ENCODE peak calls at places on chromosomes 1 and 21, in eight cellular contexts. E, B, O, I, J, W, X and V are unnamed samples.

GRCh38 chr1:198672124-198672523 is 33.3 kb downstream of the PTPRC start:
- DNase-seq in X (no peak), J (no peak), I (peak; percentile 41), E (no peak), O (no peak), B (no peak), W (no peak), V (no peak)

GRCh38 chr21:39559511-39559910 is 53.2 kb upstream of the B3GALT5 start:
- DNase-seq in I (no peak), W (no peak), J (no peak), B (no peak), X (no peak), E (no peak), O (no peak), V (no peak)

GRCh38 chr1:43058056-43058455 is 99.4 kb upstream of the SLC2A1 start:
- DNase-seq in J (no peak), X (no peak), W (no peak), O (no peak), I (no peak), E (no peak), B (no peak), V (no peak)

GRCh38 chr1:98221926-98222325 is 301.1 kb upstream of the DPYD start:
- DNase-seq in J (no peak), I (peak; percentile 67), W (no peak), O (no peak), E (no peak), B (no peak), X (no peak), V (no peak)

GRCh38 chr1:22749919-22750670 is 39.5 kb downstream of the EPHB2 start:
- DNase-seq in W (no peak), B (peak; percentile 77), E (no peak), J (peak; percentile 76), X (peak; percentile 48), O (no peak), I (peak; percentile 83), V (no peak)

GRCh38 chr1:58861510-58861909 is 77.7 kb upstream of the JUN start:
- DNase-seq in X (no peak), O (no peak), J (no peak), W (no peak), I (peak; percentile 41), E (no peak), B (no peak), V (no peak)

GRCh38 chr1:234771642-234772344 is 161.8 kb upstream of the IRF2BP2 start:
- DNase-seq in X (no peak), B (no peak), O (no peak), J (no peak), E (no peak), I (no peak), W (no peak), V (no peak)

GRCh38 chr1:116733466-116734108 is 20.6 kb upstream of the CD2 start:
- DNase-seq in W (no peak), B (no peak), J (no peak), E (no peak), O (no peak), I (no peak), X (no peak), V (no peak)

GRCh38 chr21:42460391-42461184 is 35.4 kb downstream of the RSPH1 start:
- DNase-seq in E (peak; percentile 31), I (no peak), X (peak; percentile 92), B (peak; percentile 27), J (no peak), O (no peak), W (no peak), V (peak; percentile 82)

GRCh38 chr1:9429369-9429766 is 109.9 kb upstream of the SLC25A33 start:
- DNase-seq in W (peak; percentile 0), E (no peak), X (no peak), O (peak; percentile 47), J (no peak), B (no peak), I (no peak), V (no peak)

GRCh38 chr1:29275435-29275834 is 39.1 kb downstream of the PTPRU start:
- DNase-seq in J (no peak), O (no peak), E (no peak), X (no peak), I (no peak), B (peak; percentile 44), W (no peak), V (no peak)

GRCh38 chr1:183243190-183244065 is 57.4 kb downstream of the LAMC2 start:
- DNase-seq in W (no peak), X (no peak), O (peak; percentile 81), B (peak; percentile 80), E (no peak), I (no peak), J (peak; percentile 85), V (no peak)

GRCh38 chr1:206633708-206634121 is 1.6 kb upstream of the DYRK3 start:
- DNase-seq in W (no peak), E (no peak), J (no peak), B (no peak), I (peak; percentile 97), X (no peak), O (peak; percentile 83), V (no peak)

GRCh38 chr1:13813398-13814012 is 113.5 kb downstream of the PRDM2 start:
- DNase-seq in X (peak; percentile 84), I (no peak), J (no peak), B (no peak), O (no peak), E (peak; percentile 31), W (peak; percentile 92), V (peak; percentile 87)

GRCh38 chr1:107883562-107883961 is 81.4 kb downstream of the VAV3 start:
- DNase-seq in J (no peak), E (no peak), W (peak; percentile 9), O (no peak), I (no peak), B (no peak), X (no peak), V (no peak)

GRCh38 chr1:70504821-70505193 is 93.7 kb downstream of the CTH start:
- DNase-seq in O (peak; percentile 70), J (no peak), B (no peak), X (no peak), W (no peak), E (no peak), I (no peak), V (no peak)

GRCh38 chr1:99621340-99621901 is 24.5 kb upstream of the PALMD start:
- DNase-seq in X (no peak), W (no peak), E (no peak), I (peak; percentile 98), O (no peak), B (no peak), J (no peak), V (no peak)

GRCh38 chr1:203202431-203203245 is 16.1 kb upstream of the CHI3L1 start:
- DNase-seq in J (peak; percentile 83), E (no peak), O (peak; percentile 75), X (no peak), W (no peak), I (peak; percentile 17), B (peak; percentile 82), V (no peak)

GRCh38 chr1:26191739-26192138 is 1.3 kb downstream of the CATSPER4 start:
- DNase-seq in I (no peak), W (no peak), E (no peak), X (no peak), B (no peak), O (no peak), J (no peak), V (no peak)

GRCh38 chr1:169043823-169044222 is 62.7 kb upstream of the ATP1B1 start:
- DNase-seq in W (no peak), E (no peak), I (no peak), X (no peak), O (no peak), B (no peak), J (no peak), V (no peak)

GRCh38 chr1:182259229-182259872 is 132.2 kb downstream of the GLUL start:
- DNase-seq in E (peak; percentile 21), O (peak; percentile 47), J (peak; percentile 68), W (peak; percentile 61), I (peak; percentile 78), B (peak; percentile 67), X (no peak), V (peak; percentile 85)

GRCh38 chr21:35014302-35015044 is 34.6 kb downstream of the RUNX1 start:
- DNase-seq in W (no peak), X (no peak), B (no peak), E (no peak), I (peak; percentile 55), O (no peak), J (no peak), V (no peak)
- H3K4me1 ChIP-seq in W (no peaks in the 10 kb centered on the region), X (no peaks in the 10 kb centered on the region), B (no peaks in the 10 kb centered on the region), E (peaks cover 64% of the 10 kb centered on the region), I (no peaks in the 10 kb centered on the region), O (no peaks in the 10 kb centered on the region), J (no peaks in the 10 kb centered on the region), V (no peaks in the 10 kb centered on the region)

GRCh38 chr1:242088875-242089274 is 90.0 kb upstream of the MAP1LC3C start:
- DNase-seq in J (no peak), E (no peak), X (no peak), B (no peak), O (no peak), I (no peak), W (no peak), V (no peak)
- H3K27ac ChIP-seq in J (no peak overlapping the region), E (no peak overlapping the region), X (no peak overlapping the region), B (no peak overlapping the region), O (no peak overlapping the region), I (no peak overlapping the region), W (no peak overlapping the region), V (no peak overlapping the region)

GRCh38 chr1:39110325-39110851 is 84.2 kb downstream of the NDUFS5 start:
- DNase-seq in O (peak; percentile 50), E (no peak), X (peak; percentile 21), J (peak; percentile 62), B (no peak), I (peak; percentile 80), W (no peak), V (no peak)
- H3K4me1 ChIP-seq in O (peaks cover 13% of the 10 kb centered on the region), E (no peaks in the 10 kb centered on the region), X (no peaks in the 10 kb centered on the region), J (peaks cover 3% of the 10 kb centered on the region), B (no peaks in the 10 kb centered on the region), I (peaks cover 63% of the 10 kb centered on the region), W (peaks cover 43% of the 10 kb centered on the region), V (peaks cover 62% of the 10 kb centered on the region)

GRCh38 chr1:224707849-224708725 is 92.0 kb downstream of the CNIH3 start:
- DNase-seq in E (no peak), J (no peak), I (peak; percentile 75), W (no peak), B (no peak), O (peak; percentile 45), X (no peak), V (no peak)
- H3K27ac ChIP-seq in E (no peak overlapping the region), J (no peak overlapping the region), I (peak overlapping the region; percentile 32), W (no peak overlapping the region), B (no peak overlapping the region), O (peak overlapping the region; percentile 27), X (no peak overlapping the region), V (no peak overlapping the region)

GRCh38 chr1:201395936-201396335 is 3.2 kb downstream of the LAD1 start:
- DNase-seq in J (no peak), W (peak; percentile 58), X (no peak), O (no peak), B (no peak), I (no peak), E (no peak), V (no peak)
- H3K4me1 ChIP-seq in J (no peaks in the 10 kb centered on the region), W (no peaks in the 10 kb centered on the region), X (no peaks in the 10 kb centered on the region), O (no peaks in the 10 kb centered on the region), B (no peaks in the 10 kb centered on the region), I (peaks cover 49% of the 10 kb centered on the region), E (no peaks in the 10 kb centered on the region), V (peaks cover 12% of the 10 kb centered on the region)

GRCh38 chr21:45470087-45470515 is 65.1 kb downstream of the COL18A1 start:
- DNase-seq in W (peak; percentile 53), E (no peak), B (no peak), X (no peak), O (no peak), J (no peak), I (no peak), V (peak; percentile 71)
- H3K27ac ChIP-seq in W (peak overlapping the region; percentile 84), E (no peak overlapping the region), B (peak overlapping the region; percentile 90), X (no peak overlapping the region), O (peak overlapping the region; percentile 91), J (peak overlapping the region; percentile 78), I (no peak overlapping the region), V (peak overlapping the region; percentile 76)